ENCODE peak calls at places on chromosomes 16 and 17, in four cellular contexts. One of them, this sample, is unnamed.

GRCh38 chr16:31711344-31711845 is 162.2 kb upstream of the ZNF267 start:
- DNase-seq in HL-60: no peak
- DNase-seq in GM12878: no peak
- DNase-seq in K562: no peak
- DNase-seq in this sample: no peak

GRCh38 chr17:31738067-31738466 is 121.0 kb downstream of the COPRS start:
- DNase-seq in HL-60: no peak
- DNase-seq in GM12878: no peak
- DNase-seq in K562: no peak
- DNase-seq in this sample: no peak

GRCh38 chr16:86730597-86730996 is 152.2 kb downstream of the FOXL1 start:
- DNase-seq in HL-60: no peak
- DNase-seq in GM12878: no peak
- DNase-seq in K562: no peak
- DNase-seq in this sample: no peak

GRCh38 chr17:81885869-81886548 is 5.4 kb downstream of the ALYREF start:
- DNase-seq in HL-60: no peak
- DNase-seq in GM12878: no peak
- DNase-seq in K562: no peak
- DNase-seq in this sample: no peak

GRCh38 chr17:17030515-17031211 is 11.6 kb upstream of the MPRIP start:
- DNase-seq in HL-60: no peak
- DNase-seq in GM12878: no peak
- DNase-seq in K562: no peak
- DNase-seq in this sample: no peak

GRCh38 chr17:32558997-32559650 is 72.3 kb downstream of the CDK5R1 start:
- DNase-seq in HL-60: no peak
- DNase-seq in GM12878: peak
- DNase-seq in K562: peak
- DNase-seq in this sample: peak

GRCh38 chr16:68040506-68041288 is 17.6 kb downstream of the DUS2 start:
- DNase-seq in HL-60: peak
- DNase-seq in GM12878: peak
- DNase-seq in K562: peak
- DNase-seq in this sample: peak

GRCh38 chr17:76458580-76459490 is 5.9 kb upstream of the UBE2O start:
- DNase-seq in HL-60: peak
- DNase-seq in GM12878: no peak
- DNase-seq in K562: peak
- DNase-seq in this sample: no peak

GRCh38 chr16:81838794-81839193 is 59.7 kb downstream of the PLCG2 start:
- DNase-seq in HL-60: no peak
- DNase-seq in GM12878: peak
- DNase-seq in K562: no peak
- DNase-seq in this sample: no peak

GRCh38 chr16:64250866-64251265 is 871.0 kb downstream of the CDH11 start:
- DNase-seq in HL-60: no peak
- DNase-seq in GM12878: no peak
- DNase-seq in K562: no peak
- DNase-seq in this sample: no peak

DNA sequence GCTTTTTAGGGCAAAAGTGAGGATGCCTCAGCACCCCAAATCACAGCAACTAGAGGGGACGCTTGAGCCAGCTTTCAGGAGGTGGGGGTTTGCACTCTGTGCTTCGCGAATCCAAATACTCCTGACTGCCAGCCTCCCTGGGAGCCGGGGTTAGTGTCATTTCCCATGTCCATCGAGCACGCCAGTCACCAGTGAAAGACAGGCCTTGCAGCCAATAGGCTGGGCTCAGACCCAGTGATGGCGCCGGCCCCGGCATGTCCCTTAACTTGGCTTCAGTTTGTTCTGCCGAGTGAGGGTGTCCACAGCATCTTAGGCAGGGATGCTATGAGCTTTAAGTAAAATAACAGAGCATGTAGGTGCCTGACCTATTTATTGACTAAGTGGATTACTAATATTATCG is 50.9 kb upstream of the CDC42EP4 start:
- DNase-seq in HL-60: no peak
- DNase-seq in GM12878: no peak
- DNase-seq in K562: no peak
- DNase-seq in this sample: no peak
- TF ChIP-seq SPI1 in HL-60: no peak
- TF ChIP-seq SPI1 in GM12878: no peak
- TF ChIP-seq SPI1 in K562: no peak
- TF ChIP-seq SPI1 in this sample: no peak

DNA sequence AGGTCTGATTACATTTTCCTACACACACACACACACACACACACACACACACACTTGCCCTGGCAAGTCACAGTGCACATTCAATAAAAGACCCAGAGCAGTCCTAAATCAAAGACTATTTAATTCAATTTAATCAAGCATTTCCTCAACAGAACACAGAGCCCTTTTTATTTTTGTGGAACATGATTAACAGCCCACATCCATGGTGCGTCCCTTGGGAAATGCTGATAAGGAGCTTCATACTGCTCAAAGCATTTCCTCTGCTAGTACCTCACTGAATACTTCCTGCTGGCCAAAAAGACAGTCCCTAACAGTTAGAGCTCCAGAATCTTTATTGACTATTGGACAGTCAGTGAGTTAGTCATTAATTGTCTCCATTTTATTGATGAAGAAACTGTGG is 43.1 kb upstream of the MYH10 start:
- DNase-seq in HL-60: no peak
- DNase-seq in GM12878: no peak
- DNase-seq in K562: no peak
- DNase-seq in this sample: no peak
- TF ChIP-seq SPI1 in HL-60: no peak
- TF ChIP-seq SPI1 in GM12878: no peak
- TF ChIP-seq SPI1 in K562: no peak
- TF ChIP-seq SPI1 in this sample: no peak

GRCh38 chr17:72631568-72631967 is 460.9 kb downstream of the SLC39A11 start:
- DNase-seq in HL-60: no peak
- DNase-seq in GM12878: no peak
- DNase-seq in K562: no peak
- DNase-seq in this sample: no peak
- TF ChIP-seq SPI1 in HL-60: no peak
- TF ChIP-seq SPI1 in GM12878: no peak
- TF ChIP-seq SPI1 in K562: no peak
- TF ChIP-seq SPI1 in this sample: no peak

GRCh38 chr17:66461343-66461995 is 159.1 kb downstream of the PRKCA start:
- DNase-seq in HL-60: peak
- DNase-seq in GM12878: no peak
- DNase-seq in K562: no peak
- DNase-seq in this sample: no peak
- TF ChIP-seq SPI1 in HL-60: peak
- TF ChIP-seq SPI1 in GM12878: no peak
- TF ChIP-seq SPI1 in K562: no peak
- TF ChIP-seq SPI1 in this sample: no peak

GRCh38 chr17:40526668-40527067 is 25.2 kb upstream of the TNS4 start:
- DNase-seq in HL-60: no peak
- DNase-seq in GM12878: no peak
- DNase-seq in K562: no peak
- DNase-seq in this sample: no peak
- TF ChIP-seq SPI1 in HL-60: no peak
- TF ChIP-seq SPI1 in GM12878: no peak
- TF ChIP-seq SPI1 in K562: no peak
- TF ChIP-seq SPI1 in this sample: no peak

GRCh38 chr17:12545877-12546513 is 119.7 kb upstream of the MYOCD start:
- DNase-seq in HL-60: peak
- DNase-seq in GM12878: no peak
- DNase-seq in K562: peak
- DNase-seq in this sample: peak
- TF ChIP-seq SPI1 in HL-60: no peak
- TF ChIP-seq SPI1 in GM12878: no peak
- TF ChIP-seq SPI1 in K562: no peak
- TF ChIP-seq SPI1 in this sample: no peak

DNA sequence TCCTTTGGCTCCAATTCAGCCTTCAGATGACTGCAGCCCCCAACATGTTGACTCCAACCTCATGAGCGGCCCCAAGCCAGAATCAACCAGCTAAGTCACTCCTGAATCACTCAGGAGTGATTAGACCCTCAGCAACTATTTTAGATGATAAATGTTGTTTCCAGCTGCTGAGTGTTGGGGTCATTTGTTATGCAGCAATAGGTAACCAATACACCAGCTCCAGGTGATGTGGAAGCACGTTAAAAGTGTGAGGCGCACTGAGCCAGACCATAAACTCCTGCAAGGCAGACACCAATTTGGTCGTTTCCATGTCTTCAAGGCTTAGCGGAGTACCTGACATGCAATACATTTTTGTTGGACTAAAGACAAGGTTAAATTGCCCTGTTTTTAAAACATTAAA is 17.5 kb downstream of the COQ7 start:
- DNase-seq in HL-60: no peak
- DNase-seq in GM12878: no peak
- DNase-seq in K562: no peak
- DNase-seq in this sample: no peak
- TF ChIP-seq SPI1 in HL-60: no peak
- TF ChIP-seq SPI1 in GM12878: no peak
- TF ChIP-seq SPI1 in K562: no peak
- TF ChIP-seq SPI1 in this sample: no peak

GRCh38 chr16:52805559-52806168 is 247.0 kb downstream of the CHD9NB start:
- DNase-seq in HL-60: no peak
- DNase-seq in GM12878: no peak
- DNase-seq in K562: no peak
- DNase-seq in this sample: no peak
- TF ChIP-seq SPI1 in HL-60: no peak
- TF ChIP-seq SPI1 in GM12878: no peak
- TF ChIP-seq SPI1 in K562: no peak
- TF ChIP-seq SPI1 in this sample: no peak

This sample was measured in GM12891.